ENCODE peak calls at places on chromosomes 2 and 18, in seven cellular contexts. W is right lobe of liver, O is endothelial cell of umbilical vein, C is breast epithelium, G is A549, D is Peyer's patch, E is tibial nerve. Z is an unnamed sample.

GRCh38 chr18:49618741-49619392 is 57.0 kb downstream of the LIPG start:
- DNase-seq in C (no peak), D (peak; percentile 62), W (no peak), G (no peak), O (peak; percentile 55), E (no peak), Z (no peak)

GRCh38 chr18:70245941-70246537 is 40.6 kb upstream of the RTTN start:
- DNase-seq in D (no peak), E (no peak), O (peak; percentile 11), C (no peak), G (no peak), W (no peak), Z (no peak)

GRCh38 chr2:165872101-165872791 is 78.2 kb upstream of the GALNT3 start:
- DNase-seq in D (no peak), E (no peak), O (no peak), G (no peak), W (no peak), C (no peak), Z (no peak)

GRCh38 chr2:120453635-120453998 is 107.7 kb downstream of the INHBB start:
- DNase-seq in W (no peak), D (no peak), E (no peak), G (no peak), O (no peak), C (no peak), Z (no peak)

GRCh38 chr2:30385327-30385726 is 61.7 kb upstream of the LCLAT1 start:
- DNase-seq in D (no peak), O (peak; percentile 33), E (no peak), C (no peak), W (no peak), G (peak; percentile 36), Z (no peak)

GRCh38 chr2:142426064-142426463 is 295.2 kb upstream of the LRP1B start:
- DNase-seq in O (no peak), W (no peak), D (no peak), C (no peak), E (no peak), G (no peak), Z (no peak)

GRCh38 chr2:86031151-86031550 is 74.5 kb downstream of the POLR1A start:
- DNase-seq in D (no peak), O (no peak), E (no peak), C (no peak), W (no peak), G (no peak), Z (no peak)

GRCh38 chr2:6470518-6470917 is 395.2 kb downstream of the CMPK2 start:
- DNase-seq in O (no peak), E (no peak), G (no peak), C (no peak), W (no peak), D (no peak), Z (no peak)

GRCh38 chr2:122412360-122412759 is 656.9 kb downstream of the TSN start:
- DNase-seq in G (no peak), O (no peak), D (no peak), W (no peak), E (no peak), C (no peak), Z (peak; percentile 31)

GRCh38 chr2:54561010-54561409 is 104.9 kb downstream of the SPTBN1 start:
- DNase-seq in G (no peak), O (no peak), E (no peak), W (no peak), C (no peak), D (no peak), Z (no peak)

GRCh38 chr18:47754311-47755101 is 176.0 kb downstream of the SMAD2 start:
- DNase-seq in G (peak; percentile 39), W (no peak), D (peak; percentile 63), C (no peak), O (peak; percentile 21), E (no peak), Z (peak; percentile 17)

GRCh38 chr2:173831312-173832229 is 133.6 kb downstream of the SP3 start:
- DNase-seq in E (peak; percentile 49), D (no peak), G (no peak), W (no peak), C (peak; percentile 53), O (no peak), Z (peak; percentile 40)

GRCh38 chr18:13218376-13219011 is at the start of gene LDLRAD4:
- DNase-seq in C (no peak), G (no peak), O (peak; percentile 34), W (peak; percentile 58), E (no peak), D (peak; percentile 72), Z (peak; percentile 46)

GRCh38 chr2:157257312-157258252 is at the start of gene GALNT5:
- DNase-seq in D (peak; percentile 56), C (no peak), W (no peak), O (no peak), G (peak; percentile 16), E (no peak), Z (peak; percentile 2)

GRCh38 chr2:64259301-64259700 is 115.1 kb upstream of the PELI1 start:
- DNase-seq in O (peak; percentile 36), W (no peak), E (no peak), C (peak; percentile 45), G (no peak), D (no peak), Z (no peak)

GRCh38 chr2:178284613-178285286 is 90.4 kb downstream of the OSBPL6 start:
- DNase-seq in G (no peak), O (no peak), D (no peak), C (no peak), W (no peak), E (no peak), Z (no peak)

GRCh38 chr2:237092920-237093781 is 7.5 kb downstream of the COPS8 start:
- DNase-seq in C (no peak), D (no peak), O (peak; percentile 84), E (no peak), W (no peak), G (peak; percentile 54), Z (no peak)

GRCh38 chr2:62478093-62478580 is 27.9 kb downstream of the TMEM17 start:
- DNase-seq in D (no peak), O (peak; percentile 90), G (no peak), E (no peak), W (no peak), C (no peak), Z (no peak)

GRCh38 chr2:173216668-173217067 is 138.0 kb upstream of the CDCA7 start:
- DNase-seq in O (no peak), E (no peak), G (no peak), D (no peak), C (no peak), W (no peak), Z (no peak)

GRCh38 chr18:11078491-11078890 is 70.9 kb downstream of the PIEZO2 start:
- DNase-seq in W (no peak), G (no peak), C (no peak), O (no peak), D (no peak), E (no peak), Z (no peak)

GRCh38 chr18:34772887-34773286 is 62.8 kb downstream of the DTNA start:
- DNase-seq in O (peak; percentile 29), D (no peak), G (no peak), E (no peak), W (no peak), C (no peak), Z (no peak)

GRCh38 chr2:202494300-202494699 is 118.2 kb downstream of the BMPR2 start:
- DNase-seq in D (no peak), E (no peak), C (no peak), O (peak; percentile 93), W (no peak), G (peak; percentile 54), Z (no peak)

GRCh38 chr2:207162319-207162718 is 3.4 kb downstream of the KLF7 start:
- DNase-seq in E (no peak), C (no peak), D (no peak), W (no peak), O (peak; percentile 42), G (no peak), Z (no peak)

GRCh38 chr2:13193900-13194299 is 477.2 kb downstream of the TRIB2 start:
- DNase-seq in E (no peak), D (no peak), G (peak; percentile 22), O (no peak), C (no peak), W (no peak), Z (no peak)

GRCh38 chr2:223591596-223591995 is 10.6 kb downstream of the SCG2 start:
- DNase-seq in C (no peak), W (no peak), G (no peak), O (no peak), E (no peak), D (no peak), Z (no peak)

GRCh38 chr2:187461294-187462261 is 13.5 kb upstream of the CALCRL start:
- DNase-seq in W (no peak), O (peak; percentile 40), G (no peak), E (no peak), C (no peak), D (peak; percentile 45), Z (peak; percentile 52)
- TF ChIP-seq POLR2A in W (no peak), O (no peak), G (no peak), E (no peak), C (no peak), D (no peak), Z (peak; percentile 14)

DNA sequence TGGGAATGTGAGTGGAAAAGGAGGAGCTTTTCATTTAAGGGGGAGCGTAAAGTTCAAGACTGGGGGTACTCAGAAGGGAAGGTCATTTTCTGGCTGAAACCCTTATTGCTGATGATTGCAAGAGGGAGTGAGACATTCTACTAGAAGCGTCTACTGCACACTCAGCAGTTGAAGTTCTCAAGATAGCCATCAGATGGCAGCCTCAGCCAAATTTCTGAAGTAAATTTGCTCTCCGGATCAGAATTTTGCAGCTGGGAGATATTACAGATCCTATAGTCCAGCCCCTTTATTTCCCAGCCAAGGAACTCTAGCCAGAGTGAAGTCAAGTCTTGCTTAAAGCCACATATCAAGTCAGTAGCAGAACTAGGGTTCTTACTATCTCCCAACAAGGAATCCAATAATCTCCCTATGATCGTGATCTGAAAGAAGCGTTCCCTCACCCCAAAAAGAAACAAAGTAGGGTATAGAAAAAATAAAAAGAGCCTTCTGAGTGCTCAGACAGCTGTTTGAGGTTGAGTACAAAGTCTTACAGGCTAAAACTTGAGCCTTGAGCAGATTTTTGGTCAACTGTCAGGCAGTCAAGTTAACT is 24.0 kb downstream of the RAX start:
- DNase-seq in E (no peak), C (no peak), O (peak; percentile 69), G (peak; percentile 69), D (no peak), W (no peak), Z (peak; percentile 73)
- TF ChIP-seq CTCF in E (peak; percentile 50), C (peak; percentile 66), O (peak; percentile 70), G (peak; percentile 54), D (no peak), W (peak; percentile 69), Z (peak; percentile 73)

DNA sequence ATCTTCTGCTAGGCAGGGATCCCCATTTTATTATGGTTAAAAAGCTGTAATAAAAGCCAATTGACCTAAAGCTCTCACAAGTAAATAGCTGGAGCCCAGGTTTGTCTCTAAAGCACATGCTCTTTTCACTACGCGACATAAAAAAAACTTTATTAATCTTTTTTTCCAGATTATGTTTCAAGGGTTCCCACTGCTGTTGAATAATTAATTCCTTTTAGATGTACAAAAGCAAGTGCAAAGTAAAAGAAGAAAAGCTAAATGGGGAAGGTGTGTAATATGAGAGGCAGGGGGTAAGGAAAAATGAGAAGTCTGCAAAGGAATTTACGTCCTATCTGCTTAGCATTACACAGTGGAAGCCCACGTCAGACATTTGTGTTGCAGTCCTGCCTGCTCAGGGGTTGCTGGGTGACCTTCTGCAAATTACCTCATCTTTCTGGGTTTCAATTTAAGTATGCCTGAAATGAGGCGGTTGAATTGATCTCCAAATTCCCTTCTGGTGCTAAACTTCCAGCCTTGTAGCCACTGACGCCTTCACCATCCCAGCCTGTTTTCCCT is 768 bp upstream of the NABP1 start:
- DNase-seq in G (peak; percentile 48), W (no peak), D (no peak), O (peak; percentile 74), C (no peak), E (no peak), Z (peak; percentile 89)
- H3K4me1 ChIP-seq in G (peaks cover 34% of the 10 kb centered on the region), W (peaks cover 6% of the 10 kb centered on the region), D (peaks cover 14% of the 10 kb centered on the region), O (peaks cover 41% of the 10 kb centered on the region), C (no peaks in the 10 kb centered on the region), E (peaks cover 12% of the 10 kb centered on the region), Z (peaks cover 31% of the 10 kb centered on the region)

GRCh38 chr2:32523711-32524110 is 104.1 kb upstream of the TTC27 start:
- DNase-seq in C (no peak), D (no peak), E (no peak), W (no peak), O (no peak), G (no peak), Z (no peak)
- TF ChIP-seq POLR2A in C (no peak), D (no peak), E (no peak), W (no peak), O (no peak), G (no peak), Z (no peak)

Z was measured in body of pancreas.